ENCODE peak calls at places on chromosomes 2 and 18, in seven cellular contexts. N is Peyer's patch, T is IMR-90, Y is pancreas, K is endothelial cell of umbilical vein, A is lower lobe of right lung, O is PC-9. P is an unnamed sample.
A peak's percentile ranks its signal among the peaks of the same experiment; 100 is the strongest.

GRCh38 chr2:26184555-26185303 is 11.8 kb downstream of the GAREM2 start:
- DNase-seq in N (peak; percentile 90), T (peak; percentile 78), Y (peak; percentile 89), K (peak; percentile 86), A (peak; percentile 92), O (no peak), P (peak; percentile 82)

GRCh38 chr18:10421859-10422258 is 32.6 kb upstream of the APCDD1 start:
- DNase-seq in N (no peak), T (peak; percentile 69), Y (no peak), K (no peak), A (no peak), O (peak; percentile 48), P (no peak)

GRCh38 chr18:63402246-63403164 is 19.8 kb downstream of the VPS4B start:
- DNase-seq in N (no peak), T (no peak), Y (no peak), K (no peak), A (no peak), O (no peak), P (no peak)

GRCh38 chr2:127733816-127734537 is 32.7 kb downstream of the SFT2D3 start:
- DNase-seq in N (no peak), T (peak; percentile 21), Y (no peak), K (no peak), A (no peak), O (no peak), P (no peak)

GRCh38 chr2:113847144-113847543 is 42.7 kb upstream of the ACTR3 start:
- DNase-seq in N (no peak), T (peak; percentile 45), Y (no peak), K (no peak), A (no peak), O (no peak), P (peak; percentile 23)

GRCh38 chr2:72090271-72090720 is 57.4 kb downstream of the CYP26B1 start:
- DNase-seq in N (no peak), T (no peak), Y (no peak), K (no peak), A (no peak), O (no peak), P (no peak)

GRCh38 chr18:66393463-66393862 is 210.4 kb downstream of the CDH19 start:
- DNase-seq in N (no peak), T (no peak), Y (no peak), K (no peak), A (no peak), O (no peak), P (no peak)

GRCh38 chr2:124661558-124661957 is 636.5 kb downstream of the CNTNAP5 start:
- DNase-seq in N (no peak), T (no peak), Y (no peak), K (no peak), A (no peak), O (no peak), P (no peak)

GRCh38 chr2:60553992-60554648 is 666 bp upstream of the BCL11A start:
- DNase-seq in N (peak; percentile 76), T (no peak), Y (peak; percentile 65), K (peak; percentile 23), A (peak; percentile 71), O (no peak), P (peak; percentile 63)

GRCh38 chr2:36357506-36358316 is 2.1 kb downstream of the CRIM1 start:
- DNase-seq in N (peak; percentile 63), T (peak; percentile 85), Y (no peak), K (peak; percentile 82), A (no peak), O (peak; percentile 78), P (peak; percentile 22)

GRCh38 chr2:227862227-227862740 is 9.1 kb upstream of the DAW1 start:
- DNase-seq in N (no peak), T (peak; percentile 64), Y (no peak), K (peak; percentile 70), A (no peak), O (no peak), P (peak; percentile 31)

GRCh38 chr2:39484620-39485495 is 47.8 kb upstream of the MAP4K3 start:
- DNase-seq in N (no peak), T (no peak), Y (no peak), K (no peak), A (no peak), O (no peak), P (no peak)

GRCh38 chr2:239225921-239226561 is 174.8 kb downstream of the HDAC4 start:
- DNase-seq in N (no peak), T (peak; percentile 86), Y (no peak), K (no peak), A (no peak), O (no peak), P (no peak)

GRCh38 chr18:61851940-61852451 is 40.8 kb downstream of the RNF152 start:
- DNase-seq in N (no peak), T (peak; percentile 69), Y (no peak), K (no peak), A (no peak), O (no peak), P (no peak)

GRCh38 chr2:73998451-73998850 is 13.7 kb downstream of the TET3 start:
- DNase-seq in N (no peak), T (no peak), Y (no peak), K (no peak), A (no peak), O (no peak), P (no peak)

GRCh38 chr2:142682528-142682927 is 194.9 kb upstream of the KYNU start:
- DNase-seq in N (no peak), T (peak; percentile 45), Y (no peak), K (peak; percentile 46), A (no peak), O (no peak), P (no peak)

GRCh38 chr18:79922971-79923411 is 28.5 kb downstream of the SLC66A2 start:
- DNase-seq in N (peak; percentile 28), T (no peak), Y (no peak), K (no peak), A (peak; percentile 37), O (no peak), P (no peak)

GRCh38 chr2:151828890-151829324 is 686 bp upstream of the ARL5A start:
- DNase-seq in N (no peak), T (no peak), Y (no peak), K (no peak), A (no peak), O (no peak), P (no peak)

GRCh38 chr18:49052891-49053644 is 102.3 kb upstream of the SMAD7 start:
- DNase-seq in N (no peak), T (peak; percentile 97), Y (no peak), K (no peak), A (no peak), O (peak; percentile 83), P (no peak)

GRCh38 chr2:144111443-144111842 is 408.5 kb downstream of the ZEB2 start:
- DNase-seq in N (no peak), T (peak; percentile 90), Y (no peak), K (peak; percentile 78), A (no peak), O (no peak), P (no peak)

GRCh38 chr2:148552675-148553331 is 91.7 kb upstream of the EPC2 start:
- DNase-seq in N (no peak), T (peak; percentile 22), Y (no peak), K (peak; percentile 15), A (no peak), O (no peak), P (peak; percentile 70)

DNA sequence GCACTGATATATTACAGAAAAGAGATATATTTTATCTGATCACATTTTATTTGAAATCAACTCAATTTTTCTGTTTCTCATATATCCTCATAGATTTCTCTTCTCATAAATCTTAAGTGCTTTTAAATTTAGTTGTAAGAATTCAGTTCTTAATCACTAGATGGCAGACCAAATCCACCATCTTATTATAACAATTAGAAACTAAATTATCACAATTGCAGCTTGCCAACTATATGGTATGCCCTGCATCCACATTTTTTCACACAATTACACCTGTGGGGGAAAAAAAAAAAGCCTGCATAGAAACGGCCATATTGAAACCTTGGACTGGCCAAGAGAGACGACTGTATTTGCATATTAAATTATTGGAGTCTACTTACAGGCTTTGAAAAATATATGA is 64.4 kb downstream of the COL5A2 start:
- DNase-seq in N (no peak), T (peak; percentile 38), Y (no peak), K (peak; percentile 50), A (no peak), O (no peak), P (no peak)
- TF ChIP-seq CTCF in N (no peak), T (peak; percentile 32), Y (no peak), K (no peak), A (peak; percentile 15), O (peak; percentile 46), P (no peak)

GRCh38 chr2:173496746-173497145 is 142.1 kb downstream of the CDCA7 start:
- DNase-seq in N (no peak), T (peak; percentile 53), Y (no peak), K (no peak), A (no peak), O (no peak), P (no peak)

GRCh38 chr2:173502296-173502695 is 147.6 kb downstream of the CDCA7 start:
- DNase-seq in N (no peak), T (no peak), Y (no peak), K (no peak), A (no peak), O (no peak), P (no peak)

GRCh38 chr2:173500953-173501352 is 146.3 kb downstream of the CDCA7 start:
- DNase-seq in N (no peak), T (no peak), Y (no peak), K (no peak), A (no peak), O (no peak), P (no peak)
- H3K9me3 ChIP-seq in N (no peaks in the 10 kb centered on the region), T (no peaks in the 10 kb centered on the region), Y (no peaks in the 10 kb centered on the region), K (no peaks in the 10 kb centered on the region), A (peaks cover 8% of the 10 kb centered on the region), O (peaks cover 7% of the 10 kb centered on the region), P (no peaks in the 10 kb centered on the region)

GRCh38 chr18:9109523-9109922 is 7.0 kb downstream of the NDUFV2 start:
- DNase-seq in N (no peak), T (peak; percentile 61), Y (no peak), K (no peak), A (no peak), O (no peak), P (no peak)

GRCh38 chr18:9106094-9106493 is 3.6 kb downstream of the NDUFV2 start:
- DNase-seq in N (no peak), T (no peak), Y (no peak), K (no peak), A (no peak), O (no peak), P (no peak)

GRCh38 chr18:9105420-9105819 is 2.9 kb downstream of the NDUFV2 start:
- DNase-seq in N (no peak), T (no peak), Y (no peak), K (no peak), A (no peak), O (no peak), P (no peak)

GRCh38 chr18:9106800-9107574 is 4.5 kb downstream of the NDUFV2 start:
- DNase-seq in N (no peak), T (no peak), Y (no peak), K (no peak), A (no peak), O (no peak), P (no peak)

DNA sequence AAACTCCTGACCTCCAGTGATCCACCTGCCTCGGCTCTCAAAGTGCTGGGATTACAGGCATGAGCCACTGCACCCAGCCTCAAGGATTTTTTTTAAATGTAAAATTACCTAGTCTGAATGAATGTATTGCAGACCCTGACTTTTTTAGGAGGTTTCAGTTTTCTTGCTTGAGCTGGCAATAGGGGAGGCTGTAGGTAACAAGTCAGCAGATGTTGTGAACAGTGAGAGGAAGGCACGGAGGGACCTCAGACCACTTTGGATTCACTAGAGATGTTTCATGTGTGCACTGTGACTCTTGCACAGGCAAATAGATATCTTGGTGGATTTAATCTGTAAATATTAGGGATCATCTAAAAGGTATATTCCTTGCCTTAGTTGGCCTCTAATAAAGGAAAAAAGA is 6.4 kb downstream of the NDUFV2 start:
- DNase-seq in N (no peak), T (no peak), Y (no peak), K (no peak), A (no peak), O (no peak), P (no peak)
- H3K4me1 ChIP-seq in N (peaks cover 90% of the 10 kb centered on the region), T (peaks cover 12% of the 10 kb centered on the region), Y (peaks cover 67% of the 10 kb centered on the region), K (peaks cover 33% of the 10 kb centered on the region), A (peaks cover 91% of the 10 kb centered on the region), O (peaks cover 31% of the 10 kb centered on the region), P (peaks cover 86% of the 10 kb centered on the region)

GRCh38 chr2:213149332-213149875 is 2.0 kb downstream of the IKZF2 start:
- DNase-seq in N (no peak), T (peak; percentile 11), Y (no peak), K (no peak), A (no peak), O (no peak), P (no peak)
- TF ChIP-seq CTCF in N (no peak), T (no peak), Y (no peak), K (no peak), A (no peak), O (no peak), P (peak; percentile 24)